ENCODE peak calls at places on chromosomes 3 and 15, in seven cellular contexts. P is neural crest cell, G is astrocyte of the spinal cord, E is sigmoid colon, Y is endodermal cell, C is HCT116, B is DND-41. F is an unnamed sample.

GRCh38 chr15:73322665-73323373 is 45.9 kb downstream of the HCN4 start:
- DNase-seq in P (no peak), G (no peak), E (peak; percentile 54), Y (peak; percentile 20), C (no peak), B (no peak), F (no peak)

GRCh38 chr15:88904257-88904807 is 8.8 kb downstream of the MFGE8 start:
- DNase-seq in P (no peak), G (no peak), E (peak; percentile 46), Y (no peak), C (no peak), B (no peak), F (no peak)

GRCh38 chr15:74808073-74808839 is 4.4 kb upstream of the LMAN1L start:
- DNase-seq in P (no peak), G (no peak), E (no peak), Y (no peak), C (no peak), B (no peak), F (no peak)

GRCh38 chr15:62886431-62887071 is 156.0 kb upstream of the TPM1 start:
- DNase-seq in P (peak; percentile 20), G (peak; percentile 85), E (no peak), Y (peak; percentile 83), C (no peak), B (no peak), F (no peak)

GRCh38 chr3:154122096-154122911 is 1.1 kb downstream of the ARHGEF26 start:
- DNase-seq in P (peak; percentile 25), G (no peak), E (peak; percentile 73), Y (peak; percentile 83), C (no peak), B (no peak), F (peak; percentile 3)

GRCh38 chr3:51434746-51435323 is 43.8 kb downstream of the RBM15B start:
- DNase-seq in P (peak; percentile 10), G (peak; percentile 48), E (no peak), Y (peak; percentile 72), C (peak; percentile 38), B (peak; percentile 50), F (peak; percentile 62)

GRCh38 chr15:85494035-85494793 is 113.8 kb downstream of the AKAP13 start:
- DNase-seq in P (no peak), G (peak; percentile 94), E (no peak), Y (no peak), C (peak; percentile 93), B (no peak), F (no peak)

GRCh38 chr3:179898024-179898423 is 138.7 kb downstream of the PEX5L start:
- DNase-seq in P (peak; percentile 14), G (peak; percentile 23), E (no peak), Y (peak; percentile 81), C (peak; percentile 66), B (peak; percentile 51), F (peak; percentile 38)

GRCh38 chr15:75694241-75695182 is 18.1 kb downstream of the CSPG4 start:
- DNase-seq in P (peak; percentile 27), G (peak; percentile 98), E (peak; percentile 96), Y (peak; percentile 90), C (no peak), B (peak; percentile 12), F (peak; percentile 49)

GRCh38 chr3:105662326-105662725 is 206.5 kb downstream of the CBLB start:
- DNase-seq in P (no peak), G (no peak), E (no peak), Y (no peak), C (no peak), B (no peak), F (no peak)

GRCh38 chr15:48592221-48592731 is 53.2 kb downstream of the FBN1 start:
- DNase-seq in P (no peak), G (peak; percentile 95), E (no peak), Y (no peak), C (no peak), B (peak; percentile 4), F (no peak)

GRCh38 chr15:69748700-69749099 is 296.1 kb downstream of the RPLP1 start:
- DNase-seq in P (no peak), G (no peak), E (no peak), Y (no peak), C (no peak), B (no peak), F (no peak)

GRCh38 chr3:32203854-32204253 is 34.6 kb upstream of the CMTM8 start:
- DNase-seq in P (no peak), G (peak; percentile 52), E (no peak), Y (no peak), C (no peak), B (no peak), F (no peak)

GRCh38 chr15:90643301-90643632 is 73.9 kb upstream of the BLM start:
- DNase-seq in P (no peak), G (no peak), E (no peak), Y (no peak), C (no peak), B (no peak), F (no peak)

GRCh38 chr15:90640862-90641261 is 76.3 kb upstream of the BLM start:
- DNase-seq in P (no peak), G (no peak), E (no peak), Y (no peak), C (no peak), B (no peak), F (no peak)

GRCh38 chr15:90644526-90644925 is 72.6 kb upstream of the BLM start:
- DNase-seq in P (no peak), G (no peak), E (no peak), Y (no peak), C (no peak), B (no peak), F (no peak)

GRCh38 chr15:90641581-90642463 is 75.3 kb upstream of the BLM start:
- DNase-seq in P (no peak), G (no peak), E (no peak), Y (no peak), C (no peak), B (no peak), F (no peak)

GRCh38 chr15:90642464-90643300 is 74.5 kb upstream of the BLM start:
- DNase-seq in P (no peak), G (no peak), E (no peak), Y (no peak), C (no peak), B (peak; percentile 23), F (no peak)
- TF ChIP-seq CTCF in P (no peak), G (peak; percentile 27), E (no peak), Y (peak; percentile 33), C (peak; percentile 22), B (peak; percentile 12), F (no peak)

DNA sequence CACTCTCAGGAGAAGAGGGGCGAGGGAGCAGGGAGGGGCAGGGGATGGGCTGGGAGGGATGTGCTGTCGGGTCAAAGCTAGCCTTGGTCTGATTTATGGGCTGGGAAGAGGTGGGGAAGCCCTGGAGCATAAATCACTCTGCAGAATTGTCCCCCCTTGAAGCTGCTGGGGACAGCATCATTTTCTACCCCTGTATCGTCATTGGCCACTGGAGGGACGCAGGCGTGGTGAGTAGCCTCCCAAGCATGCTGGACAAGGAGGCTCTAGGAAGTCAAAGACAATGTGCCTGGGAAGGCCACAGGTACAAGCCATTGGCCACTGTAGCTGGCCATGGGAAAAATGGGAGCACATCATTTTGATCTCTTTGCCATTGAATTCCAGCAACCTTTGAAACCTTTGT is 175.5 kb upstream of the CTDSPL start:
- DNase-seq in P (no peak), G (no peak), E (no peak), Y (peak; percentile 78), C (no peak), B (no peak), F (no peak)
- TF ChIP-seq CTCF in P (peak; percentile 34), G (no peak), E (no peak), Y (peak; percentile 66), C (no peak), B (no peak), F (no peak)

GRCh38 chr3:151440940-151441339 is 19.9 kb downstream of the IGSF10 start:
- DNase-seq in P (no peak), G (no peak), E (no peak), Y (no peak), C (no peak), B (no peak), F (no peak)

GRCh38 chr3:151443583-151443982 is 17.3 kb downstream of the IGSF10 start:
- DNase-seq in P (no peak), G (no peak), E (no peak), Y (peak; percentile 80), C (no peak), B (peak; percentile 34), F (no peak)

GRCh38 chr3:151437047-151437446 is 23.8 kb downstream of the IGSF10 start:
- DNase-seq in P (no peak), G (no peak), E (no peak), Y (no peak), C (no peak), B (no peak), F (no peak)

GRCh38 chr3:151437906-151438305 is 23.0 kb downstream of the IGSF10 start:
- DNase-seq in P (no peak), G (no peak), E (no peak), Y (no peak), C (no peak), B (no peak), F (no peak)

DNA sequence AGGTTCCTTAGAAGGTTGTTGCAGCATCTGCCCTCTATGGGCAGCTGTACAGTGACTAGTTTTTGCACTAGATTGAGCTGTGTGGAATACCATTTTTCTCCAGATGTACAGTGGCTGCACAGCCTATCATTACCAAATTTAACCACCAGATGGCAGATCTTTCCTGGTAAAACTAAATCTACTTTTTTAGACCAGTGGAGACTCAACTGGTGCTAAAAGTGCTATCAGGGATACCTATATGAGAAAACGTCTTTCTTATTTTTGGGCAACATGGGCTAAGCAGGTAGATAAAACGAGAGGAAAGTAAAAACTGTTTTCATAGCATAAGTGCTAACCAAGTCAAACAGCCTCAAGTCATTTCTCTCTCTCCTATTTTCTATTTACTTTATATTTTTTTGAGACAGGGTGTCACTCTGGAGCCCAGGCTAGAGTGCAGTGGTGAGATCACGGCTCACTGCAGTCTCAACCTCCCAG is 21.2 kb downstream of the IGSF10 start:
- DNase-seq in P (peak; percentile 35), G (peak; percentile 82), E (no peak), Y (no peak), C (peak; percentile 53), B (peak; percentile 20), F (peak; percentile 17)
- TF ChIP-seq CTCF in P (peak; percentile 88), G (peak; percentile 76), E (peak; percentile 81), Y (peak; percentile 85), C (peak; percentile 77), B (peak; percentile 87), F (peak; percentile 64)

GRCh38 chr15:42385206-42385979 is 26.1 kb downstream of the CAPN3 start:
- DNase-seq in P (peak; percentile 40), G (peak; percentile 43), E (no peak), Y (peak; percentile 91), C (peak; percentile 35), B (peak; percentile 28), F (peak; percentile 56)

GRCh38 chr15:42385980-42386695 is 26.8 kb downstream of the CAPN3 start:
- DNase-seq in P (no peak), G (no peak), E (no peak), Y (no peak), C (no peak), B (no peak), F (no peak)

GRCh38 chr15:42387603-42388002 is 28.3 kb downstream of the CAPN3 start:
- DNase-seq in P (no peak), G (no peak), E (no peak), Y (no peak), C (no peak), B (no peak), F (no peak)

DNA sequence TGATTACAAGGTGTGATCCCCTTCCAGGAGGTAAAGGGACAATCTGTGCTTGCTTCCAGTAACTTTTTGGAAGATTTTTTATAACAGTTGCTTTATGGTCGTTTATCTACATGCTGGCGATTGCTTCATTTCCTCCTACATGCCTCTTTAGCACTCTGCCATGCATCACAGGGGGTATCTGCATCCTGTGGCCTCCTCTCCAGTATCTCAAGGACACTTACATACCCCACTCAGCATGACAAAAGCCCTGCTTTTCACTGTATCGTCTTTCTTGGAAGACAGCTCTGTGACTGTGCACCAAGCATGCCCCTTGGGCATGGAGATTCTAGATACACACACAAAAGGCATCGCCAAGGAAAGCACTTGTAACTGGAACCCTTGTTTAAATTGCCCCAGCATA is 25.3 kb downstream of the CAPN3 start:
- DNase-seq in P (no peak), G (no peak), E (no peak), Y (peak; percentile 71), C (no peak), B (no peak), F (no peak)
- TF ChIP-seq CTCF in P (no peak), G (no peak), E (no peak), Y (no peak), C (no peak), B (no peak), F (no peak)